ENCODE peak calls at places on chromosomes 12 and 14, in ten cellular contexts. E, Q, G, B, A, T, H, D, Z and W are unnamed samples.

GRCh38 chr12:101759396-101760047 is 20.3 kb upstream of the SYCP3 start:
- DNase-seq in A (peak; percentile 48), Z (no peak), G (no peak), E (no peak), B (no peak), T (no peak), H (peak; percentile 50), D (no peak), Q (peak; percentile 58), W (no peak)

GRCh38 chr12:24360907-24361306 is 411.4 kb upstream of the SOX5 start:
- DNase-seq in G (no peak), T (no peak), B (peak; percentile 8), A (peak; percentile 4), Q (peak; percentile 34), H (peak; percentile 8), D (no peak), E (no peak), Z (no peak), W (no peak)

GRCh38 chr14:64238049-64238448 is 56.1 kb downstream of the ESR2 start:
- DNase-seq in Q (no peak), B (no peak), H (no peak), E (no peak), Z (no peak), D (no peak), G (no peak), T (no peak), A (no peak), W (no peak)

GRCh38 chr12:94244165-94245133 is 96.1 kb downstream of the PLXNC1 start:
- DNase-seq in T (no peak), Z (no peak), G (no peak), Q (no peak), B (no peak), A (no peak), H (no peak), E (no peak), D (peak; percentile 32), W (no peak)

GRCh38 chr12:48351022-48351708 is 446 bp upstream of the ZNF641 start:
- DNase-seq in Z (peak; percentile 68), G (peak; percentile 90), Q (peak; percentile 53), H (peak; percentile 95), D (peak; percentile 84), A (peak; percentile 95), T (peak; percentile 32), B (peak; percentile 50), E (peak; percentile 79), W (no peak)

GRCh38 chr12:122421263-122421814 is 1.1 kb downstream of the CLIP1 start:
- DNase-seq in E (peak; percentile 31), H (peak; percentile 58), A (peak; percentile 61), G (peak; percentile 92), Q (peak; percentile 64), D (peak; percentile 52), Z (peak; percentile 61), T (no peak), B (no peak), W (no peak)

GRCh38 chr14:105026033-105026785 is 5.3 kb upstream of the CDCA4 start:
- DNase-seq in E (no peak), D (no peak), A (peak; percentile 65), H (no peak), G (no peak), Q (no peak), B (no peak), Z (no peak), T (no peak), W (no peak)

GRCh38 chr14:35412281-35413057 is 7.9 kb upstream of the NFKBIA start:
- DNase-seq in Q (peak; percentile 47), T (no peak), H (no peak), Z (no peak), D (peak; percentile 64), A (peak; percentile 42), B (no peak), G (no peak), E (no peak), W (no peak)

GRCh38 chr12:32559434-32559833 is 119.7 kb upstream of the DNM1L start:
- DNase-seq in E (no peak), Q (peak; percentile 60), Z (no peak), G (no peak), H (no peak), A (no peak), D (no peak), T (no peak), B (no peak), W (no peak)
- H3K4me3 ChIP-seq in E (peak overlapping the region; percentile 37), Q (no peak overlapping the region), Z (no peak overlapping the region), G (no peak overlapping the region), H (no peak overlapping the region), A (no peak overlapping the region), D (no peak overlapping the region), T (no peak overlapping the region), B (no peak overlapping the region), W (no peak overlapping the region)

DNA sequence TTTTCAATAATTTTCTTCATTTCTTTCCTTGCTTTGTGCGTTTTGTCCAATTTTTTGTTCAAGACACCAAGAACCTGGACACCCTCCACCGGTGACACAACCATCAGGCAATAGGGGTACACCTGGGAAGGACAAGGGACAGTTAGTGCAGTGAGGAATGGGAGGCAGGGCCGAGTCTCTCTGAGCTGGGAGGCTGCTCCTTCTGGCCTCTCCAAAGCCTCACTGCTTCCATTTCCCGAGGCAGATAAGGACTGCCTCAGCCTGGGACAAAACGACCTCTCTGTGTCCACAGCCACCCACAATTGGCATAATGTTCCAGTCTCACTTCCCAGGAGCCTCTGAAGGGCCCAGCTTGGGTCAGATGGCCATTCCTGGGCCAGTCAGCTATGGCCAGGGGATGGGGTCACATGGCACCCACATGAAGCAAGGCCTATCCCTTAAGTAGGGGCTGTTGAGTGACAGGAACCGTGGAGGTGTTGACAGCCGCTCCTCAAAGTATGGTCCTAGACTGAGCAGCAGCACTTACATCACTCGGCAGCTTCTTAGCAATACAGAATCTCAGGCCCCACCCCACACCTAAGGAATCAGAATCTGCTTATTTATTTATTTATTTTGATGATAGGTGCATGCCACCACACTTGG is 13.6 kb upstream of the MAPKAPK5 start:
- DNase-seq in Q (no peak), G (peak; percentile 57), Z (no peak), E (no peak), A (no peak), H (no peak), D (no peak), B (no peak), T (no peak), W (no peak)
- H3K4me3 ChIP-seq in Q (no peak overlapping the region), G (no peak overlapping the region), Z (no peak overlapping the region), E (no peak overlapping the region), A (no peak overlapping the region), H (no peak overlapping the region), D (no peak overlapping the region), B (no peak overlapping the region), T (no peak overlapping the region), W (no peak overlapping the region)

GRCh38 chr12:2169964-2170363 is 117.2 kb downstream of the CACNA1C start:
- DNase-seq in B (peak; percentile 29), G (peak; percentile 37), D (no peak), Z (no peak), H (no peak), E (no peak), T (no peak), Q (no peak), A (no peak), W (no peak)

GRCh38 chr12:2169489-2169888 is 116.7 kb downstream of the CACNA1C start:
- DNase-seq in A (no peak), B (no peak), T (no peak), D (no peak), H (no peak), E (no peak), Q (no peak), Z (no peak), G (no peak), W (no peak)

GRCh38 chr12:2170376-2170775 is 117.6 kb downstream of the CACNA1C start:
- DNase-seq in Z (no peak), Q (peak; percentile 69), T (no peak), G (peak; percentile 43), H (peak; percentile 58), D (no peak), A (peak; percentile 40), B (peak; percentile 33), E (no peak), W (no peak)

GRCh38 chr12:2167231-2167630 is 114.4 kb downstream of the CACNA1C start:
- DNase-seq in A (no peak), Z (no peak), G (no peak), Q (no peak), E (no peak), T (no peak), B (no peak), D (no peak), H (no peak), W (no peak)

DNA sequence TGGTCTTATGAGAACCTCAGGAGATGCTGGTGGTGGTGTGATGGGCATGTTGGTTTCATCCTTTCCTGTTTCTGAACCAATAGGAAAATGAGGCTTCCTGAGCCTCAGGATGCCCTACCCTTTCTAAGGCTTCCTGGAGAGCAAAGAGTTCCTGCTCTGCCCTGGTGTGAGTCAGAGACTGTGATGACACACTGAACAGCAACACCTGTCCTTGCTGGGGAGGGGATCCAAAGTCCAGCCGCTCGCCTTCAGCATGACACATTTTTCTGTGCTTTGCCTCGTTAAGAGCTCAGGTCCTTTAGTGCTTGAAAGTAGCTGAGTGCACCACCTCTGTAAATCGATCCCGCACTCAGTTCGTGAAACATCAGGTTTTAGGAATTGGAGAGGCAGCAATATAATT is 116.0 kb downstream of the CACNA1C start:
- DNase-seq in D (no peak), H (no peak), A (peak; percentile 35), Z (peak; percentile 85), T (no peak), Q (no peak), G (no peak), E (no peak), B (no peak), W (no peak)
- H3K4me3 ChIP-seq in D (no peak overlapping the region), H (no peak overlapping the region), A (no peak overlapping the region), Z (no peak overlapping the region), T (no peak overlapping the region), Q (no peak overlapping the region), G (no peak overlapping the region), E (no peak overlapping the region), B (no peak overlapping the region), W (no peak overlapping the region)

GRCh38 chr12:83800022-83800421 is 1112.6 kb downstream of the SLC6A15 start:
- DNase-seq in E (no peak), G (no peak), Q (no peak), D (no peak), T (no peak), B (no peak), A (no peak), Z (no peak), H (no peak), W (no peak)

GRCh38 chr12:83793616-83794015 is 1106.9 kb downstream of the TMTC2 start:
- DNase-seq in H (no peak), B (no peak), Z (no peak), T (no peak), D (no peak), E (no peak), G (no peak), Q (peak; percentile 11), A (no peak), W (no peak)

GRCh38 chr12:83802011-83802410 is 1110.6 kb downstream of the SLC6A15 start:
- DNase-seq in G (no peak), H (no peak), B (no peak), E (no peak), Q (no peak), A (no peak), Z (no peak), T (no peak), D (no peak), W (no peak)

DNA sequence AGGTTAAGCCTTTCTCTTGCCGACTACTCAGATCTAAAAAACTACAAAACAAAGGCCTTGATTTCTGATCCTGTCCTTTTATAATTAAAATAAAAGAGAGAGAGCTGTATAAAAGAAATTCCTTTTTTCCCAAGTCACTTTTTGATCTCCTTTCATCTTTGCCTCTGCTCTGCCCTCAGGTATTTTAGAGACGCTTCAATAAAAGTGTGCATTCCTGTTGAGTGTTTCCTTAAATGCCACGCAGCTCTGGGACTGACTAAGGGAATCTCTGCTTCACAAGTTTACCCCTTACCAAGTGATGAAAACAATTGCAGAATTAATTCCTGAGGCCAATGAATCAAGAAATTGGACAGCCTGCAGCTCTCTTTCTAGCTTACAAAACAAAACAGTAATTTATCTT is 1109.8 kb downstream of the TMTC2 start:
- DNase-seq in D (no peak), A (no peak), G (no peak), B (no peak), E (no peak), Q (no peak), H (no peak), T (no peak), Z (no peak), W (no peak)
- H3K4me3 ChIP-seq in D (no peak overlapping the region), A (no peak overlapping the region), G (no peak overlapping the region), B (no peak overlapping the region), E (no peak overlapping the region), Q (no peak overlapping the region), H (no peak overlapping the region), T (no peak overlapping the region), Z (no peak overlapping the region), W (no peak overlapping the region)